ENCODE peak calls at places on chromosome 16, in nine cellular contexts. R is A172; M is activated CD4-positive, alpha-beta T cell treated with anti-CD3 and anti-CD28 coated beads, Interleukin-2, amount 50 U/mL, for 4 hours; Y is activated gamma-delta T cell; C is CD4-positive, alpha-beta T cell; Q is cardiac muscle cell; F is left colon; J is chondrocyte; O is cardiac fibroblast. P is an unnamed sample.

GRCh38 chr16:27529962-27530361 is 19.8 kb downstream of the GTF3C1 start:
- DNase-seq in Y (no peak), R (peak), J (no peak), M (no peak), C (no peak), F (no peak), Q (peak), O (peak), P (no peak)

GRCh38 chr16:67236551-67237395 is 9.8 kb downstream of the TMEM208 start:
- DNase-seq in Y (peak), Q (peak), C (peak), M (peak), O (peak), F (peak), R (peak), J (no peak), P (peak)

GRCh38 chr16:80569440-80570105 is 28.8 kb downstream of the DYNLRB2 start:
- DNase-seq in Y (no peak), O (peak), F (no peak), J (no peak), M (peak), Q (peak), R (peak), C (peak), P (no peak)

GRCh38 chr16:2854700-2855309 is 3.2 kb downstream of the PRSS22 start:
- DNase-seq in R (no peak), J (no peak), F (no peak), C (no peak), M (no peak), Y (no peak), Q (no peak), O (no peak), P (no peak)

GRCh38 chr16:57503366-57503765 is 17.1 kb upstream of the DOK4 start:
- DNase-seq in C (no peak), J (no peak), Y (no peak), M (no peak), F (no peak), R (no peak), O (peak), Q (peak), P (no peak)

GRCh38 chr16:68113765-68114240 is 28.6 kb downstream of the NFATC3 start:
- DNase-seq in F (no peak), Y (no peak), O (no peak), R (no peak), C (no peak), Q (no peak), M (no peak), J (no peak), P (no peak)

GRCh38 chr16:48335961-48336360 is 49.3 kb downstream of the SIAH1 start:
- DNase-seq in J (no peak), F (no peak), O (peak), C (no peak), Q (peak), M (no peak), R (peak), Y (no peak), P (no peak)

GRCh38 chr16:16025214-16025968 is 76.0 kb downstream of the ABCC1 start:
- DNase-seq in J (no peak), O (peak), C (no peak), M (peak), R (peak), F (no peak), Y (no peak), Q (peak), P (no peak)

GRCh38 chr16:74923766-74924460 is 61.0 kb downstream of the WDR59 start:
- DNase-seq in J (no peak), F (no peak), C (no peak), R (no peak), Y (no peak), O (peak), Q (peak), M (no peak), P (no peak)

GRCh38 chr16:53504161-53504663 is 1.2 kb upstream of the AKTIP start:
- DNase-seq in M (peak), C (peak), O (peak), F (peak), J (no peak), Q (peak), R (peak), Y (no peak), P (peak)

P was measured in A673.